ENCODE peak calls at places on chromosome 17, in seven cellular contexts. O is A549, W is AG04450, H is mucosa of descending colon, E is stomach, J is GM06990, Q is IMR-90. K is an unnamed sample.

GRCh38 chr17:59357929-59358328 is 26.5 kb downstream of the YPEL2 start:
- DNase-seq in Q (peak), W (no peak), H (no peak), E (no peak), O (no peak), J (no peak), K (no peak)

GRCh38 chr17:75601057-75601987 is 13.7 kb downstream of the MYO15B start:
- DNase-seq in J (no peak), Q (peak), W (no peak), E (peak), O (peak), H (peak), K (no peak)

GRCh38 chr17:29757788-29758187 is 135.1 kb upstream of the CORO6 start:
- DNase-seq in E (no peak), H (no peak), O (no peak), Q (no peak), J (no peak), W (no peak), K (no peak)

GRCh38 chr17:83196973-83197880 is 117.8 kb downstream of the METRNL start:
- DNase-seq in J (no peak), Q (no peak), O (no peak), E (no peak), H (no peak), W (no peak), K (no peak)

GRCh38 chr17:44219126-44219635 is 294 bp downstream of the UBTF start:
- DNase-seq in E (peak), H (peak), J (peak), W (no peak), Q (peak), O (peak), K (no peak)

GRCh38 chr17:60502145-60502544 is 23.9 kb downstream of the APPBP2 start:
- DNase-seq in E (no peak), H (no peak), Q (no peak), J (no peak), O (no peak), W (no peak), K (no peak)

GRCh38 chr17:68383443-68384321 is 73.6 kb downstream of the WIPI1 start:
- DNase-seq in H (no peak), E (no peak), J (no peak), O (peak), W (peak), Q (peak), K (peak)

GRCh38 chr17:17812211-17813054 is 24.4 kb downstream of the SREBF1 start:
- DNase-seq in Q (peak), E (peak), W (no peak), H (peak), J (peak), O (peak), K (no peak)

GRCh38 chr17:41655611-41656111 is 31.3 kb upstream of the KRT17 start:
- DNase-seq in O (peak), E (peak), W (no peak), J (no peak), Q (no peak), H (peak), K (peak)

GRCh38 chr17:39652635-39653315 is 12.4 kb upstream of the TCAP start:
- DNase-seq in H (peak), W (no peak), E (no peak), Q (no peak), J (no peak), O (no peak), K (no peak)

GRCh38 chr17:66777689-66778225 is 57.2 kb upstream of the CACNG5 start:
- DNase-seq in O (no peak), W (no peak), J (no peak), E (no peak), H (no peak), Q (peak), K (peak)

GRCh38 chr17:41486809-41487530 is 2.7 kb downstream of the KRT36 start:
- DNase-seq in J (peak), W (no peak), E (peak), Q (no peak), H (peak), O (peak), K (no peak)

GRCh38 chr17:21676281-21677111 is 15.8 kb upstream of the KCNJ18 start:
- DNase-seq in O (no peak), H (no peak), W (no peak), J (no peak), E (no peak), Q (no peak), K (no peak)

DNA sequence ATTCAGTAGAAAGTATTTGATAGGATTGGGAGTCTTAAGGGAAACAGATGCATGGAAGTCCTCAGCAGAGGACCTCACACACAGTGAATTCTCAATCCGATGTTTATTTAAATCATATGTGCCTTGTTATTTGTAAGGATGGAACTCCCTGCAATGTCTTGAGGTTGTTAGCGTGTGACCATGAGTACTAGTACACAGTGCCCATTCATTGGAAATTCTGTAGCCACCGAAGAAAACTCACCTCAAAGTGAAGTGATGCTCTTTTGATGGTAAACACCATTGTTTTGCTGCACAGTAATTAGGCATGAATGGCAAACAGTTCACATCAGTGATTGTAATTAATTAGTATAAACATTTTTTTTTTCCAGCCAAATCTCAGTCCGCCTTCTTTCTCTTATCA is 173.6 kb downstream of the MSI2 start:
- DNase-seq in E (no peak), O (no peak), H (no peak), J (no peak), Q (no peak), W (no peak), K (no peak)
- TF ChIP-seq CTCF in E (no peak), O (no peak), H (no peak), J (no peak), Q (no peak), W (no peak), K (no peak)

DNA sequence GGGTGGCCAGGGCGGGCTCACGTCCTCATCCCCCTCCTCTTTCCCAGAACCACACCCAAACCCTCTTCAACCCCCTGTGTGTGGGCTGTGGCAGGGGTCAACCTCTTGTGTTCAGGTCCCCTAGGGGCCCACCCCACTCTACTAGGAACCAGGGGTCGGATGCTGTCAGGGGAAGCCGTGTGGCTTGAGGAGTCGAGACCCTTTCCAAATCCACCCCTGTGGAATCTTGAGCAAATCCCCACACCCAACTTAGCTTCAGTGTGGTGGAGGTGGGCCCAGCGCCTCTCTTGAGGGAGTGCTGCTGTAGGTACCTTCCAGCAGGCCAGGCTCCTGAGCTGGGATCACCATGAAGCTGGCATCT is 121.5 kb downstream of the MRM1 start:
- DNase-seq in H (no peak), J (no peak), Q (no peak), O (no peak), E (no peak), W (no peak), K (no peak)
- H3K4me3 ChIP-seq in H (no peak), J (peak), Q (no peak), O (no peak), E (no peak), W (no peak), K (no peak)

GRCh38 chr17:48908047-48908843 is at the start of gene UBE2Z:
- DNase-seq in J (peak), W (peak), Q (peak), H (peak), O (peak), E (peak), K (peak)
- TF ChIP-seq CTCF in J (peak), W (no peak), Q (peak), H (peak), O (peak), E (no peak), K (no peak)

GRCh38 chr17:80855196-80855967 is 136.3 kb upstream of the CHMP6 start:
- DNase-seq in Q (no peak), J (no peak), E (no peak), O (no peak), H (peak), W (no peak), K (no peak)

GRCh38 chr17:80855968-80856862 is 135.4 kb upstream of the CHMP6 start:
- DNase-seq in J (peak), H (no peak), E (peak), O (peak), W (peak), Q (peak), K (peak)

GRCh38 chr17:80858301-80859003 is 133.2 kb upstream of the CHMP6 start:
- DNase-seq in W (no peak), O (no peak), E (no peak), Q (peak), J (no peak), H (no peak), K (no peak)

GRCh38 chr17:80857721-80858171 is 133.9 kb upstream of the CHMP6 start:
- DNase-seq in O (no peak), H (no peak), J (no peak), E (no peak), W (no peak), Q (no peak), K (no peak)

GRCh38 chr17:80856863-80857488 is 134.7 kb upstream of the CHMP6 start:
- DNase-seq in W (no peak), H (no peak), E (no peak), J (no peak), Q (peak), O (no peak), K (no peak)
- H3K4me3 ChIP-seq in W (no peak), H (no peak), E (no peak), J (no peak), Q (no peak), O (no peak), K (no peak)

GRCh38 chr17:64291268-64291851 is 28.3 kb upstream of the TEX2 start:
- DNase-seq in E (no peak), Q (no peak), J (no peak), O (peak), H (no peak), W (no peak), K (no peak)
- TF ChIP-seq CTCF in E (no peak), Q (peak), J (peak), O (peak), H (no peak), W (peak), K (peak)

GRCh38 chr17:1998426-1998784 is 26.7 kb downstream of the RTN4RL1 start:
- DNase-seq in E (no peak), W (no peak), J (no peak), Q (no peak), H (peak), O (no peak), K (no peak)
- H3K4me3 ChIP-seq in E (peak), W (no peak), J (no peak), Q (no peak), H (no peak), O (peak), K (peak)

DNA sequence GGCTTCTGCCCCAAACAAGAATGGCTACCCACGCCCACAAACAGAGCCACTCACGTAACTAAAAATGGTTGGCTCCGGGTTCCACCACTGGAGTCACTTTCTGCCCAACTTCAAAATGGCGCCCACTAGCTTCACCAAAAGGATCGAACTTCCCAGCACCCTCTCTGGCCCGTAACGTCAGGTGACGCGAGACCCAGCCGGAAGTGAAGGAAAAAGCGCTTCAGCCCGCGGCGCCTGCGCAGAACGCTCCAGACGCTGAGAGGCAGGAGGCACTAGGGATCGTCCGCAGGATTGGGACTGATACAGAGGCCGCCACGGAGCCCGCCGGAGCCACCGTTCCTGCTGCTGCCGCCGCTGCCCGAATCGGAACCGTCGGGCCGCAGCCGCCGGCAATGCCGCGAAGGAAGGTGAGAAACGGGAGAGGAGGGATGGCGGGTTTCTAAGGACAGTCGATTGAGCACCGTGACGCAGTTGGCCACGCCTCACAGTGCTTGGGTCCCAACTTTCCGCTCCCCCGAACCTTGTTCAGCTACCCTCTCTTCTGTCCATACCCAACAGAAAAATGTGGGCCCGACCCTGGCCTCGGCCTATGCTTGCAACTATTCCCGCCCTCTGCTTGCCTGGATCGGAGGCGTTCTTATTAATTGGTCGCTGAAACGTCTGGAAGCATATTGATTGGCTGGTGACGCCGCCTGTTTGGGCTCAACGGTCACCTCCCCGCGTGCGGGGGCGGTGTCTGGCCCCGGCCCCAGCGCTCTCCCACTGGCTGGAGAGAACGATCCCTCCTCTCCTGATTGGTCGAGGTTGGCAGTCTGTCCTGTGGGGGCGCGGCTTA is at the start of gene KAT7:
- DNase-seq in E (peak), J (peak), Q (peak), H (peak), W (peak), O (peak), K (peak)
- TF ChIP-seq CTCF in E (no peak), J (no peak), Q (peak), H (no peak), W (no peak), O (no peak), K (no peak)

DNA sequence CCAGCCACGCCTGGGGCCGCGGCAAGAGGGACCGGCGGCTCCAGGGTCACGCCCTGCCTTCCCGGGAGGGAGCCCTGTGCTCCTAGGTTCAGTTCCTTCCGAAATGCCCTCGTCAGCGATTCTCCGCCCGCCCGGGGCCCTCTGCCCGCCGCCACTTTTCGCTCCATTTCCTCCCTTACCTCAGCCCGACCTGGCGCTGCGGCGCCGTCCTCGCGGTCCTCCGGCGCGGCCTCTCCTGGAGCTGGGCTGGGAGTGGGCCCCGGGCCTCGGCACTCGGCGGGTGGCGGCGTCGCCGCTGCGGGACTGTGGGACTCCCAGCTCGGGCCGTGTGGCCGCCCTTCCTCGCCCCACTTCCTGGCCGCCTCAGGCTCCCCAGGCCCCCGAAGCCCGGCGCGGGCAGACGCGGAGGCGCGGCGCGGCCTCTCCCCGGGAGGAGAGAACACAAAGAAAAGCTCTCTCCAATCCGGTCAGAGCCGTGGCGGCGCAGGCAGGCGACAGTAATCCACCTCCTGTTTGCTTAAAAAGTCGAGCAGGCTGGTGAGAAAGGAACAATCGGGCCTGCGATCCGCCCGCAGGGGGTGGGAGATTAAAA is 1.6 kb downstream of the BAHCC1 start:
- DNase-seq in H (peak), O (peak), J (peak), E (peak), W (no peak), Q (no peak), K (no peak)
- H3K4me3 ChIP-seq in H (peak), O (peak), J (peak), E (peak), W (peak), Q (peak), K (peak)

DNA sequence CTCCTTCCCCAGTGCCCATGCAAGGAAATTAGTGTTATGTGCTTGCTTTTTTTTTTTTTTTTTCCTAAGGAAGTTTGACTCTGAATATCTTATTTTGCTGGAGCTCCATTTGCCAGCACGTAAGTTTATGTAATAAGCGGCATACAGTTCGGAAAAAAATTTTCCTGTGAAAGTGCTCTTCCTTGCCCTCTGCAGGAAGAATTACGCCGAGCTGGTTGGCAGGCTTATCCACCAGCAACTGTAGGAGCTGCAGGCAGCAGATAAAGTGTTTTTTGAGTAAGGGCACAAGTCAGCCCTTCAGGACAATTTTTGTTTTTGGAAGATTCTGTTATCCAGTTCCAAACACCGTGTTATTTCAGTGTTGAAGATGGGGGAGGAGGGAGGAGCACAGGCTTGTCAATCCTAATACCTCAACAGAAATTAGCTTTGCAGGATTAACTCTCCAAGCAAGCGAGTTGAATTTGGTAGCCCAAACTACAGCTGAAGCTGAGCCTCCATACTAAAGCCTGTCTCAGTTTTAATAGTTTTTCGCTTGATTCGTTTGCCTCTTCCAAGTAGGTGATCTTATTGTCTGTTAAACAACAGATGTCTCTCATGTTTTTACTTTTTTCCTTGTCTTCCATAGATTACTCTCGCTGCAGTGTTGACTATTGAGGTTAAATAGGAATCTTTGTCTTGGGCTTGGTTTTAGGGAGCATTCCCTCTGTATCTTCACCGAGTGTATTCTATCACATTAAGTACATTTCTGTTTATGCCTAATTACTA is 1.1 kb downstream of the SPECC1 start:
- DNase-seq in O (peak), W (peak), H (no peak), Q (peak), E (peak), J (no peak), K (peak)
- TF ChIP-seq CTCF in O (peak), W (peak), H (no peak), Q (peak), E (no peak), J (no peak), K (peak)

DNA sequence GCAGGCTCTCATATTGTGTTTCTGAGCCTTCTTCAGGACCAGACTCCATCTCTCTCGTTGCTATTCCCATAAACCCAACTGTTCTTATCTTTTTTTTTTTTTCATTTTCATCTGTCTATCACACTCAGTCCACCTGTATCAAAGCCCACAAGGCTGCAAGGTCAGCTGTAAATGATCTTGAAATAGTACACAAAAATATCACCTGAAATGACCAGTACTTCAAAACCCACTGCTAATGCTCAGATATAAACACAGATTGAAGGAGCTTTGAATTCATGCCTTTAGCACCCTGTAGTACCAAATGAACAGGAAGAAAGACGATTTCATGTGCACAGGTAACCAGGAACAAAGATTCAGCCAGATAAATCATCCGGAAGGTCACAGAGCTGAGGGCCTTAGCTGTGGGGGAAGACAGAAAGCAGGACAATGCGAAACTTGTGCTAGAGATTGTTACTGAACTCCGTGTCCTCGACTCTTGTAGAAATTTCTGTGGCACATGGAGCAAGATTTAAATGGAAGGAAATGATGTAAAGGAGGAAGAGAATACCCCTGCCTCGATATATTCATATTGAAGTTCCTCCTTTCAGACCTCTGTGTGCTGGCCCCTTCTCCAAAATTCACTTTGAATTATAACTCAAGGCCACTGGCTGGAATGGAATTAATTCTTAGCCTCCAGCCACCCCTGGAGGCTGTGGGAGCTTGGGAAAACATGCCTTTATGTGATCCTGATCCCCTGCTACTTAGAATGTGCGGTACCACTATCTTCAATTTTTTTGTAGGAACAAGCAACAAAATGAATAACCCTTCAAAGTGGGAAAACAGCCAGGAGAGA is 4.1 kb downstream of the HLF start:
- DNase-seq in W (no peak), J (no peak), Q (no peak), E (no peak), H (no peak), O (no peak), K (no peak)
- H3K4me3 ChIP-seq in W (no peak), J (no peak), Q (no peak), E (no peak), H (no peak), O (no peak), K (no peak)